ENCODE peak calls at places on chromosomes 7 and 10, in seven cellular contexts. One of them, this sample, is unnamed.

GRCh38 chr7:55078465-55079372 is 59.9 kb downstream of the EGFR start:
- DNase-seq in left ventricle myocardium inferior: no peak
- DNase-seq in immature natural killer cell: no peak
- DNase-seq in frontal cortex: no peak
- DNase-seq in cardiac septum: no peak
- DNase-seq in cardiac muscle cell: no peak
- DNase-seq in pons: no peak
- DNase-seq in this sample: no peak

GRCh38 chr7:55028011-55028410 is 9.2 kb downstream of the EGFR start:
- DNase-seq in left ventricle myocardium inferior: no peak
- DNase-seq in immature natural killer cell: no peak
- DNase-seq in frontal cortex: no peak
- DNase-seq in cardiac septum: no peak
- DNase-seq in cardiac muscle cell: peak; percentile 38
- DNase-seq in pons: no peak
- DNase-seq in this sample: no peak

GRCh38 chr7:103380395-103381191 is 33.1 kb downstream of the PSMC2 start:
- DNase-seq in left ventricle myocardium inferior: no peak
- DNase-seq in immature natural killer cell: no peak
- DNase-seq in frontal cortex: no peak
- DNase-seq in cardiac septum: no peak
- DNase-seq in cardiac muscle cell: peak; percentile 18
- DNase-seq in pons: no peak
- DNase-seq in this sample: no peak

GRCh38 chr7:135979674-135980660 is 2.8 kb upstream of the MTPN start:
- DNase-seq in left ventricle myocardium inferior: no peak
- DNase-seq in immature natural killer cell: no peak
- DNase-seq in frontal cortex: no peak
- DNase-seq in cardiac septum: no peak
- DNase-seq in cardiac muscle cell: peak; percentile 57
- DNase-seq in pons: no peak
- DNase-seq in this sample: no peak

GRCh38 chr10:114172241-114172640 is 1.8 kb downstream of the CCDC186 start:
- DNase-seq in left ventricle myocardium inferior: no peak
- DNase-seq in immature natural killer cell: no peak
- DNase-seq in frontal cortex: no peak
- DNase-seq in cardiac septum: no peak
- DNase-seq in cardiac muscle cell: peak; percentile 41
- DNase-seq in pons: peak; percentile 35
- DNase-seq in this sample: no peak

GRCh38 chr10:126088144-126088543 is 191.8 kb downstream of the FANK1 start:
- DNase-seq in left ventricle myocardium inferior: no peak
- DNase-seq in immature natural killer cell: no peak
- DNase-seq in frontal cortex: no peak
- DNase-seq in cardiac septum: no peak
- DNase-seq in cardiac muscle cell: no peak
- DNase-seq in pons: no peak
- DNase-seq in this sample: no peak

GRCh38 chr7:129777195-129777844 is 165.8 kb downstream of the NRF1 start:
- DNase-seq in left ventricle myocardium inferior: no peak
- DNase-seq in immature natural killer cell: no peak
- DNase-seq in frontal cortex: no peak
- DNase-seq in cardiac septum: no peak
- DNase-seq in cardiac muscle cell: no peak
- DNase-seq in pons: no peak
- DNase-seq in this sample: no peak

GRCh38 chr7:54880326-54880989 is 121.4 kb upstream of the SEC61G start:
- DNase-seq in left ventricle myocardium inferior: no peak
- DNase-seq in immature natural killer cell: no peak
- DNase-seq in frontal cortex: no peak
- DNase-seq in cardiac septum: no peak
- DNase-seq in cardiac muscle cell: no peak
- DNase-seq in pons: no peak
- DNase-seq in this sample: no peak

GRCh38 chr10:128072941-128073615 is 53.1 kb downstream of the MKI67 start:
- DNase-seq in left ventricle myocardium inferior: no peak
- DNase-seq in immature natural killer cell: no peak
- DNase-seq in frontal cortex: no peak
- DNase-seq in cardiac septum: no peak
- DNase-seq in cardiac muscle cell: no peak
- DNase-seq in pons: no peak
- DNase-seq in this sample: no peak

GRCh38 chr7:151849008-151849878 is 27.7 kb downstream of the PRKAG2 start:
- DNase-seq in left ventricle myocardium inferior: peak; percentile 3
- DNase-seq in immature natural killer cell: no peak
- DNase-seq in frontal cortex: no peak
- DNase-seq in cardiac septum: no peak
- DNase-seq in cardiac muscle cell: no peak
- DNase-seq in pons: no peak
- DNase-seq in this sample: no peak

GRCh38 chr10:1577371-1577770 is 160.0 kb downstream of the ADARB2 start:
- DNase-seq in left ventricle myocardium inferior: no peak
- DNase-seq in immature natural killer cell: no peak
- DNase-seq in frontal cortex: no peak
- DNase-seq in cardiac septum: peak; percentile 54
- DNase-seq in cardiac muscle cell: no peak
- DNase-seq in pons: no peak
- DNase-seq in this sample: no peak

GRCh38 chr10:63562391-63562790 is 41.2 kb downstream of the REEP3 start:
- DNase-seq in left ventricle myocardium inferior: no peak
- DNase-seq in immature natural killer cell: no peak
- DNase-seq in frontal cortex: no peak
- DNase-seq in cardiac septum: no peak
- DNase-seq in cardiac muscle cell: no peak
- DNase-seq in pons: no peak
- DNase-seq in this sample: no peak

GRCh38 chr7:111510584-111511378 is 51.5 kb downstream of the IMMP2L start:
- DNase-seq in left ventricle myocardium inferior: no peak
- DNase-seq in immature natural killer cell: no peak
- DNase-seq in frontal cortex: no peak
- DNase-seq in cardiac septum: no peak
- DNase-seq in cardiac muscle cell: no peak
- DNase-seq in pons: no peak
- DNase-seq in this sample: no peak

GRCh38 chr7:30453016-30453415 is 25.6 kb downstream of the NOD1 start:
- DNase-seq in left ventricle myocardium inferior: no peak
- DNase-seq in immature natural killer cell: no peak
- DNase-seq in frontal cortex: no peak
- DNase-seq in cardiac septum: no peak
- DNase-seq in cardiac muscle cell: no peak
- DNase-seq in pons: no peak
- DNase-seq in this sample: no peak

GRCh38 chr7:95682913-95683312 is 86.6 kb upstream of the PDK4 start:
- DNase-seq in left ventricle myocardium inferior: no peak
- DNase-seq in immature natural killer cell: no peak
- DNase-seq in frontal cortex: no peak
- DNase-seq in cardiac septum: no peak
- DNase-seq in cardiac muscle cell: no peak
- DNase-seq in pons: no peak
- DNase-seq in this sample: no peak

GRCh38 chr10:130974171-130974570 is 337.4 kb downstream of the TCERG1L start:
- DNase-seq in left ventricle myocardium inferior: no peak
- DNase-seq in immature natural killer cell: no peak
- DNase-seq in frontal cortex: no peak
- DNase-seq in cardiac septum: no peak
- DNase-seq in cardiac muscle cell: no peak
- DNase-seq in pons: no peak
- DNase-seq in this sample: no peak

This sample was measured in Panc1.